ENCODE peak calls at places on chromosomes 4 and X, in six cellular contexts. One of them, this sample, is unnamed.

GRCh38 chrX:137052641-137053235 is 18.9 kb upstream of the GPR101 start:
- DNase-seq in cardiac septum: no peak
- DNase-seq in effector CD4-positive, alpha-beta T cell: no peak
- DNase-seq in AG20443: peak
- DNase-seq in endothelial cell: peak
- DNase-seq in ACHN: no peak
- DNase-seq in this sample: no peak

GRCh38 chr4:37383579-37384229 is 139.2 kb downstream of the NWD2 start:
- DNase-seq in cardiac septum: no peak
- DNase-seq in effector CD4-positive, alpha-beta T cell: no peak
- DNase-seq in AG20443: peak
- DNase-seq in endothelial cell: peak
- DNase-seq in ACHN: peak
- DNase-seq in this sample: no peak

GRCh38 chr4:17447675-17448298 is 64.1 kb downstream of the QDPR start:
- DNase-seq in cardiac septum: no peak
- DNase-seq in effector CD4-positive, alpha-beta T cell: peak
- DNase-seq in AG20443: peak
- DNase-seq in endothelial cell: peak
- DNase-seq in ACHN: peak
- DNase-seq in this sample: peak

GRCh38 chr4:40736910-40737309 is 12.8 kb upstream of the NSUN7 start:
- DNase-seq in cardiac septum: no peak
- DNase-seq in effector CD4-positive, alpha-beta T cell: no peak
- DNase-seq in AG20443: peak
- DNase-seq in endothelial cell: no peak
- DNase-seq in ACHN: peak
- DNase-seq in this sample: no peak

GRCh38 chrX:127649011-127649410 is 403.2 kb downstream of the ACTRT1 start:
- DNase-seq in cardiac septum: no peak
- DNase-seq in effector CD4-positive, alpha-beta T cell: no peak
- DNase-seq in AG20443: no peak
- DNase-seq in endothelial cell: no peak
- DNase-seq in ACHN: no peak
- DNase-seq in this sample: no peak

GRCh38 chr4:52263612-52264011 is 212.5 kb downstream of the SPATA18 start:
- DNase-seq in cardiac septum: no peak
- DNase-seq in effector CD4-positive, alpha-beta T cell: no peak
- DNase-seq in AG20443: peak
- DNase-seq in endothelial cell: no peak
- DNase-seq in ACHN: no peak
- DNase-seq in this sample: peak

GRCh38 chr4:16686195-16686594 is 212.2 kb downstream of the LDB2 start:
- DNase-seq in cardiac septum: no peak
- DNase-seq in effector CD4-positive, alpha-beta T cell: no peak
- DNase-seq in AG20443: peak
- DNase-seq in endothelial cell: no peak
- DNase-seq in ACHN: no peak
- DNase-seq in this sample: peak

GRCh38 chr4:47209833-47210232 is 178.5 kb downstream of the GABRB1 start:
- DNase-seq in cardiac septum: no peak
- DNase-seq in effector CD4-positive, alpha-beta T cell: no peak
- DNase-seq in AG20443: peak
- DNase-seq in endothelial cell: no peak
- DNase-seq in ACHN: peak
- DNase-seq in this sample: no peak

This sample was measured in MG63.